ENCODE peak calls at places on chromosomes 12 and 14, in seven cellular contexts. One of them, this sample, is unnamed.

GRCh38 chr14:44297437-44297836 is 209.6 kb downstream of the FSCB start:
- DNase-seq in NCI-H510A: no peak
- DNase-seq in left kidney: peak; percentile 29
- DNase-seq in stimulated activated CD4-positive, alpha-beta T cell treated with anti-CD3 and anti-CD28 coated beads, Interleukin-12 subunit alpha, Interleukin-12 subunit beta, amount 100 ng/mL, for 24 hours: no peak
- DNase-seq in EL: no peak
- DNase-seq in CD8-positive, alpha-beta T cell: no peak
- DNase-seq in activated CD4-positive, alpha-beta T cell treated with anti-CD3 and anti-CD28 coated beads for 1 hour: no peak
- DNase-seq in this sample: no peak

GRCh38 chr12:46942579-46942978 is 116.8 kb upstream of the SLC38A4 start:
- DNase-seq in CD8-positive, alpha-beta T cell: no peak
- DNase-seq in stimulated activated CD4-positive, alpha-beta T cell treated with anti-CD3 and anti-CD28 coated beads, Interleukin-12 subunit alpha, Interleukin-12 subunit beta, amount 100 ng/mL, for 24 hours: no peak
- DNase-seq in activated CD4-positive, alpha-beta T cell treated with anti-CD3 and anti-CD28 coated beads for 1 hour: no peak
- DNase-seq in EL: peak; percentile 86
- DNase-seq in NCI-H510A: no peak
- DNase-seq in left kidney: no peak
- DNase-seq in this sample: no peak

GRCh38 chr12:4116251-4117111 is 157.1 kb upstream of the CCND2 start:
- DNase-seq in CD8-positive, alpha-beta T cell: no peak
- DNase-seq in left kidney: no peak
- DNase-seq in stimulated activated CD4-positive, alpha-beta T cell treated with anti-CD3 and anti-CD28 coated beads, Interleukin-12 subunit alpha, Interleukin-12 subunit beta, amount 100 ng/mL, for 24 hours: no peak
- DNase-seq in EL: peak; percentile 90
- DNase-seq in NCI-H510A: no peak
- DNase-seq in activated CD4-positive, alpha-beta T cell treated with anti-CD3 and anti-CD28 coated beads for 1 hour: no peak
- DNase-seq in this sample: no peak

GRCh38 chr12:131271724-131272123 is 318.0 kb downstream of the ADGRD1 start:
- DNase-seq in left kidney: no peak
- DNase-seq in EL: no peak
- DNase-seq in CD8-positive, alpha-beta T cell: no peak
- DNase-seq in stimulated activated CD4-positive, alpha-beta T cell treated with anti-CD3 and anti-CD28 coated beads, Interleukin-12 subunit alpha, Interleukin-12 subunit beta, amount 100 ng/mL, for 24 hours: no peak
- DNase-seq in NCI-H510A: no peak
- DNase-seq in activated CD4-positive, alpha-beta T cell treated with anti-CD3 and anti-CD28 coated beads for 1 hour: no peak
- DNase-seq in this sample: no peak

GRCh38 chr14:101761881-101762529 is 496 bp downstream of the PPP2R5C start:
- DNase-seq in NCI-H510A: no peak
- DNase-seq in CD8-positive, alpha-beta T cell: peak; percentile 32
- DNase-seq in EL: peak; percentile 22
- DNase-seq in stimulated activated CD4-positive, alpha-beta T cell treated with anti-CD3 and anti-CD28 coated beads, Interleukin-12 subunit alpha, Interleukin-12 subunit beta, amount 100 ng/mL, for 24 hours: no peak
- DNase-seq in activated CD4-positive, alpha-beta T cell treated with anti-CD3 and anti-CD28 coated beads for 1 hour: peak; percentile 22
- DNase-seq in left kidney: peak; percentile 72
- DNase-seq in this sample: no peak

GRCh38 chr12:89326260-89327040 is 25.9 kb downstream of the DUSP6 start:
- DNase-seq in left kidney: peak; percentile 85
- DNase-seq in activated CD4-positive, alpha-beta T cell treated with anti-CD3 and anti-CD28 coated beads for 1 hour: no peak
- DNase-seq in stimulated activated CD4-positive, alpha-beta T cell treated with anti-CD3 and anti-CD28 coated beads, Interleukin-12 subunit alpha, Interleukin-12 subunit beta, amount 100 ng/mL, for 24 hours: no peak
- DNase-seq in EL: no peak
- DNase-seq in CD8-positive, alpha-beta T cell: no peak
- DNase-seq in NCI-H510A: no peak
- DNase-seq in this sample: no peak

GRCh38 chr14:101235042-101235871 is 326.0 kb upstream of the DIO3 start:
- DNase-seq in activated CD4-positive, alpha-beta T cell treated with anti-CD3 and anti-CD28 coated beads for 1 hour: no peak
- DNase-seq in NCI-H510A: peak; percentile 44
- DNase-seq in left kidney: peak; percentile 85
- DNase-seq in EL: peak; percentile 42
- DNase-seq in CD8-positive, alpha-beta T cell: no peak
- DNase-seq in stimulated activated CD4-positive, alpha-beta T cell treated with anti-CD3 and anti-CD28 coated beads, Interleukin-12 subunit alpha, Interleukin-12 subunit beta, amount 100 ng/mL, for 24 hours: peak; percentile 39
- DNase-seq in this sample: peak; percentile 88

GRCh38 chr14:105060751-105061427 is 4.3 kb downstream of the GPR132 start:
- DNase-seq in NCI-H510A: no peak
- DNase-seq in left kidney: peak; percentile 48
- DNase-seq in stimulated activated CD4-positive, alpha-beta T cell treated with anti-CD3 and anti-CD28 coated beads, Interleukin-12 subunit alpha, Interleukin-12 subunit beta, amount 100 ng/mL, for 24 hours: no peak
- DNase-seq in EL: no peak
- DNase-seq in CD8-positive, alpha-beta T cell: peak; percentile 45
- DNase-seq in activated CD4-positive, alpha-beta T cell treated with anti-CD3 and anti-CD28 coated beads for 1 hour: no peak
- DNase-seq in this sample: peak; percentile 69

GRCh38 chr12:46410495-46410894 is 37.9 kb upstream of the SLC38A2 start:
- DNase-seq in stimulated activated CD4-positive, alpha-beta T cell treated with anti-CD3 and anti-CD28 coated beads, Interleukin-12 subunit alpha, Interleukin-12 subunit beta, amount 100 ng/mL, for 24 hours: no peak
- DNase-seq in NCI-H510A: no peak
- DNase-seq in activated CD4-positive, alpha-beta T cell treated with anti-CD3 and anti-CD28 coated beads for 1 hour: no peak
- DNase-seq in EL: no peak
- DNase-seq in left kidney: no peak
- DNase-seq in CD8-positive, alpha-beta T cell: no peak
- DNase-seq in this sample: no peak

GRCh38 chr14:105074601-105075053 is 9.4 kb upstream of the GPR132 start:
- DNase-seq in stimulated activated CD4-positive, alpha-beta T cell treated with anti-CD3 and anti-CD28 coated beads, Interleukin-12 subunit alpha, Interleukin-12 subunit beta, amount 100 ng/mL, for 24 hours: no peak
- DNase-seq in CD8-positive, alpha-beta T cell: no peak
- DNase-seq in EL: no peak
- DNase-seq in left kidney: no peak
- DNase-seq in NCI-H510A: peak; percentile 82
- DNase-seq in activated CD4-positive, alpha-beta T cell treated with anti-CD3 and anti-CD28 coated beads for 1 hour: no peak
- DNase-seq in this sample: no peak

GRCh38 chr14:67817750-67818438 is 1.5 kb upstream of the ZFYVE26 start:
- DNase-seq in NCI-H510A: no peak
- DNase-seq in CD8-positive, alpha-beta T cell: no peak
- DNase-seq in stimulated activated CD4-positive, alpha-beta T cell treated with anti-CD3 and anti-CD28 coated beads, Interleukin-12 subunit alpha, Interleukin-12 subunit beta, amount 100 ng/mL, for 24 hours: no peak
- DNase-seq in activated CD4-positive, alpha-beta T cell treated with anti-CD3 and anti-CD28 coated beads for 1 hour: no peak
- DNase-seq in left kidney: no peak
- DNase-seq in EL: no peak
- DNase-seq in this sample: no peak

GRCh38 chr12:47616440-47616839 is 89.4 kb downstream of the RPAP3 start:
- DNase-seq in EL: no peak
- DNase-seq in stimulated activated CD4-positive, alpha-beta T cell treated with anti-CD3 and anti-CD28 coated beads, Interleukin-12 subunit alpha, Interleukin-12 subunit beta, amount 100 ng/mL, for 24 hours: no peak
- DNase-seq in activated CD4-positive, alpha-beta T cell treated with anti-CD3 and anti-CD28 coated beads for 1 hour: no peak
- DNase-seq in NCI-H510A: no peak
- DNase-seq in CD8-positive, alpha-beta T cell: no peak
- DNase-seq in left kidney: no peak
- DNase-seq in this sample: no peak

GRCh38 chr12:31715283-31715825 is 13.5 kb downstream of the AMN1 start:
- DNase-seq in activated CD4-positive, alpha-beta T cell treated with anti-CD3 and anti-CD28 coated beads for 1 hour: no peak
- DNase-seq in NCI-H510A: no peak
- DNase-seq in EL: no peak
- DNase-seq in left kidney: no peak
- DNase-seq in CD8-positive, alpha-beta T cell: no peak
- DNase-seq in stimulated activated CD4-positive, alpha-beta T cell treated with anti-CD3 and anti-CD28 coated beads, Interleukin-12 subunit alpha, Interleukin-12 subunit beta, amount 100 ng/mL, for 24 hours: no peak
- DNase-seq in this sample: no peak

GRCh38 chr14:33512201-33512600 is 438.7 kb downstream of the EGLN3 start:
- DNase-seq in stimulated activated CD4-positive, alpha-beta T cell treated with anti-CD3 and anti-CD28 coated beads, Interleukin-12 subunit alpha, Interleukin-12 subunit beta, amount 100 ng/mL, for 24 hours: no peak
- DNase-seq in NCI-H510A: no peak
- DNase-seq in activated CD4-positive, alpha-beta T cell treated with anti-CD3 and anti-CD28 coated beads for 1 hour: no peak
- DNase-seq in CD8-positive, alpha-beta T cell: no peak
- DNase-seq in left kidney: no peak
- DNase-seq in EL: peak; percentile 60
- DNase-seq in this sample: no peak

GRCh38 chr12:27462851-27463250 is 16.3 kb downstream of the SMCO2 start:
- DNase-seq in EL: no peak
- DNase-seq in CD8-positive, alpha-beta T cell: no peak
- DNase-seq in left kidney: peak; percentile 35
- DNase-seq in activated CD4-positive, alpha-beta T cell treated with anti-CD3 and anti-CD28 coated beads for 1 hour: no peak
- DNase-seq in stimulated activated CD4-positive, alpha-beta T cell treated with anti-CD3 and anti-CD28 coated beads, Interleukin-12 subunit alpha, Interleukin-12 subunit beta, amount 100 ng/mL, for 24 hours: no peak
- DNase-seq in NCI-H510A: no peak
- DNase-seq in this sample: no peak

GRCh38 chr12:11718768-11719253 is 69.3 kb downstream of the ETV6 start:
- DNase-seq in EL: peak; percentile 74
- DNase-seq in left kidney: no peak
- DNase-seq in activated CD4-positive, alpha-beta T cell treated with anti-CD3 and anti-CD28 coated beads for 1 hour: no peak
- DNase-seq in stimulated activated CD4-positive, alpha-beta T cell treated with anti-CD3 and anti-CD28 coated beads, Interleukin-12 subunit alpha, Interleukin-12 subunit beta, amount 100 ng/mL, for 24 hours: no peak
- DNase-seq in NCI-H510A: no peak
- DNase-seq in CD8-positive, alpha-beta T cell: no peak
- DNase-seq in this sample: no peak

GRCh38 chr12:116384629-116385485 is 107.4 kb upstream of the MED13L start:
- DNase-seq in left kidney: peak; percentile 54
- DNase-seq in activated CD4-positive, alpha-beta T cell treated with anti-CD3 and anti-CD28 coated beads for 1 hour: no peak
- DNase-seq in stimulated activated CD4-positive, alpha-beta T cell treated with anti-CD3 and anti-CD28 coated beads, Interleukin-12 subunit alpha, Interleukin-12 subunit beta, amount 100 ng/mL, for 24 hours: no peak
- DNase-seq in CD8-positive, alpha-beta T cell: no peak
- DNase-seq in NCI-H510A: peak; percentile 69
- DNase-seq in EL: peak; percentile 48
- DNase-seq in this sample: no peak

GRCh38 chr12:107169200-107169599 is 75.9 kb upstream of the CRY1 start:
- DNase-seq in left kidney: no peak
- DNase-seq in activated CD4-positive, alpha-beta T cell treated with anti-CD3 and anti-CD28 coated beads for 1 hour: no peak
- DNase-seq in stimulated activated CD4-positive, alpha-beta T cell treated with anti-CD3 and anti-CD28 coated beads, Interleukin-12 subunit alpha, Interleukin-12 subunit beta, amount 100 ng/mL, for 24 hours: no peak
- DNase-seq in NCI-H510A: no peak
- DNase-seq in CD8-positive, alpha-beta T cell: no peak
- DNase-seq in EL: no peak
- DNase-seq in this sample: no peak

GRCh38 chr12:75725505-75726120 is 214.2 kb upstream of the KRR1 start:
- DNase-seq in activated CD4-positive, alpha-beta T cell treated with anti-CD3 and anti-CD28 coated beads for 1 hour: no peak
- DNase-seq in NCI-H510A: peak; percentile 24
- DNase-seq in left kidney: peak; percentile 46
- DNase-seq in stimulated activated CD4-positive, alpha-beta T cell treated with anti-CD3 and anti-CD28 coated beads, Interleukin-12 subunit alpha, Interleukin-12 subunit beta, amount 100 ng/mL, for 24 hours: no peak
- DNase-seq in EL: peak; percentile 76
- DNase-seq in CD8-positive, alpha-beta T cell: no peak
- DNase-seq in this sample: no peak

GRCh38 chr12:126474703-126475102 is 1409.5 kb downstream of the AACS start:
- DNase-seq in EL: no peak
- DNase-seq in CD8-positive, alpha-beta T cell: no peak
- DNase-seq in stimulated activated CD4-positive, alpha-beta T cell treated with anti-CD3 and anti-CD28 coated beads, Interleukin-12 subunit alpha, Interleukin-12 subunit beta, amount 100 ng/mL, for 24 hours: no peak
- DNase-seq in NCI-H510A: no peak
- DNase-seq in activated CD4-positive, alpha-beta T cell treated with anti-CD3 and anti-CD28 coated beads for 1 hour: no peak
- DNase-seq in left kidney: no peak
- DNase-seq in this sample: no peak

GRCh38 chr12:26422839-26423398 is 227.5 kb downstream of the SSPN start:
- DNase-seq in left kidney: no peak
- DNase-seq in EL: no peak
- DNase-seq in CD8-positive, alpha-beta T cell: no peak
- DNase-seq in NCI-H510A: no peak
- DNase-seq in stimulated activated CD4-positive, alpha-beta T cell treated with anti-CD3 and anti-CD28 coated beads, Interleukin-12 subunit alpha, Interleukin-12 subunit beta, amount 100 ng/mL, for 24 hours: no peak
- DNase-seq in activated CD4-positive, alpha-beta T cell treated with anti-CD3 and anti-CD28 coated beads for 1 hour: no peak
- DNase-seq in this sample: no peak

GRCh38 chr14:69268223-69268622 is 8.3 kb downstream of the GALNT16 start:
- DNase-seq in left kidney: no peak
- DNase-seq in stimulated activated CD4-positive, alpha-beta T cell treated with anti-CD3 and anti-CD28 coated beads, Interleukin-12 subunit alpha, Interleukin-12 subunit beta, amount 100 ng/mL, for 24 hours: no peak
- DNase-seq in EL: peak; percentile 33
- DNase-seq in CD8-positive, alpha-beta T cell: no peak
- DNase-seq in NCI-H510A: no peak
- DNase-seq in activated CD4-positive, alpha-beta T cell treated with anti-CD3 and anti-CD28 coated beads for 1 hour: no peak
- DNase-seq in this sample: no peak